ENCODE peak calls at places on chromosome 16, in six cellular contexts. P, A, O, M, S and Y are unnamed samples.

GRCh38 chr16:14650629-14651028 is 17.9 kb downstream of the BFAR start:
- DNase-seq in P (no peak), A (no peak), O (no peak), M (no peak), S (no peak), Y (no peak)

GRCh38 chr16:13110124-13110796 is 208.9 kb downstream of the SHISA9 start:
- DNase-seq in P (no peak), A (peak), O (peak), M (no peak), S (peak), Y (no peak)

GRCh38 chr16:9092963-9093477 is 1.6 kb downstream of the HAPSTR1 start:
- DNase-seq in P (peak), A (no peak), O (no peak), M (no peak), S (no peak), Y (no peak)

GRCh38 chr16:30121741-30122620 is 1.0 kb downstream of the MAPK3 start:
- DNase-seq in P (no peak), A (no peak), O (peak), M (peak), S (no peak), Y (no peak)

GRCh38 chr16:28829747-28830146 is 6.9 kb downstream of the ATXN2L start:
- DNase-seq in P (no peak), A (no peak), O (no peak), M (no peak), S (no peak), Y (no peak)

GRCh38 chr16:12387786-12388185 is 411.3 kb downstream of the SNX29 start:
- DNase-seq in P (no peak), A (no peak), O (no peak), M (no peak), S (no peak), Y (no peak)

GRCh38 chr16:24879684-24880083 is 33.9 kb downstream of the SLC5A11 start:
- DNase-seq in P (no peak), A (no peak), O (no peak), M (no peak), S (no peak), Y (no peak)

GRCh38 chr16:3695610-3696369 is 21.5 kb downstream of the TRAP1 start:
- DNase-seq in P (no peak), A (no peak), O (no peak), M (no peak), S (no peak), Y (peak)

GRCh38 chr16:76535-77272 is 1.3 kb upstream of the MPG start:
- DNase-seq in P (peak), A (peak), O (peak), M (peak), S (peak), Y (peak)

GRCh38 chr16:61929801-61930200 is 106.4 kb downstream of the CDH8 start:
- DNase-seq in P (no peak), A (no peak), O (no peak), M (no peak), S (no peak), Y (no peak)

GRCh38 chr16:22120440-22120839 is 28.1 kb downstream of the VWA3A start:
- DNase-seq in P (no peak), A (no peak), O (no peak), M (no peak), S (no peak), Y (no peak)
- TF ChIP-seq CTCF in P (no peak), A (no peak), O (no peak), M (no peak), S (no peak), Y (no peak)

GRCh38 chr16:89383095-89384003 is 107.0 kb downstream of the ANKRD11 start:
- DNase-seq in P (peak), A (no peak), O (peak), M (peak), S (peak), Y (peak)
- TF ChIP-seq CTCF in P (no peak), A (no peak), O (peak), M (peak), S (no peak), Y (no peak)

DNA sequence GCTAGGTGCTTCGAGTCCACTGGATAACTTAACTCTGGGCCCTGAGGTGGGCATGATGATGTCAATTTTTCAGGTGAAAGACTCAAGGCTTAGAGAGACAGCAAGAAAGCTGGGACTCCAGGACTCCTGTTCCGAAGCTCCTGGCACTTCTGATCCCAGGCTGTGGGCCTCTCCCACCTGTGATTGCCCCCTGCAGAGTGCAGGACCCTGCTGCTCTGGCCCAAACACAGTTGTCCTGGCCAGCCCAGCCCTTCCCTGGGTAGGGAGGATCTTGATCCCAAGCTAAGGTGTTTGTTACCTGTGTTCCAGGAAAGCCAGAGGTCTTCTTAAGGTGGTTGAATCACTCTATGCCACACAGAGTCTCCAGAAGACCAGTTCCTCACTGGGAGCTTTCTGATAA is 3.1 kb downstream of the CHST5 start:
- DNase-seq in P (no peak), A (no peak), O (no peak), M (no peak), S (no peak), Y (no peak)
- TF ChIP-seq CTCF in P (no peak), A (no peak), O (no peak), M (no peak), S (no peak), Y (no peak)

GRCh38 chr16:50635505-50636392 is 45.4 kb downstream of the SNX20 start:
- DNase-seq in P (no peak), A (no peak), O (no peak), M (no peak), S (no peak), Y (no peak)

GRCh38 chr16:50637716-50638602 is 43.2 kb downstream of the SNX20 start:
- DNase-seq in P (no peak), A (no peak), O (no peak), M (no peak), S (no peak), Y (no peak)

GRCh38 chr16:50634947-50635346 is 46.2 kb downstream of the SNX20 start:
- DNase-seq in P (no peak), A (no peak), O (no peak), M (no peak), S (no peak), Y (no peak)

GRCh38 chr16:50638816-50639670 is 42.1 kb downstream of the SNX20 start:
- DNase-seq in P (no peak), A (no peak), O (no peak), M (no peak), S (no peak), Y (no peak)

DNA sequence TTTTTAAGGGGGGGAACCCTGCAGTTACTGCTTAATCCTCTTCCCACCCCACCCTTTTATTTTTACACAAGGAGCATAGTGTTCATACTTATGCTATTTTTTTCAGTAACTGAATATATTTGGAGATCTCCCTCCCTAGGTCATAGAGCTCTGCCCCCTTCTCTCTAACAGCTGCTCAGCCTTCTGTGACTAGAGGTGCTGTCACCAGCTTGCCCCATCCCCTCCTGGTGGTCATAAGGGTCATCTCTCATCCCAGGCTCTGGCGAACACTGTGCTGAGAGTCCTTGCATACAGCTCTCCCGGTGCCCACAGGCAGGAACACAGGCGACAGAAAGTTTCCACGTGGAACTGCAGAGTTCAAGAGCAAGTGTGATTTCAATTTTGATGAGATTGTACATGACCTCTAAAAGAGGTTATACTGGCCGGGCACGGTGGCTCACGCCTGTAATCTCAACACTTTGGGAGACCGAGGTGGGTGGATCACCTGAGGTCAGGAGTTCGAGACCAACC is 44.2 kb downstream of the SNX20 start:
- DNase-seq in P (no peak), A (no peak), O (no peak), M (no peak), S (no peak), Y (no peak)
- TF ChIP-seq CTCF in P (no peak), A (no peak), O (no peak), M (no peak), S (no peak), Y (no peak)

GRCh38 chr16:31351246-31351936 is 3.6 kb upstream of the ITGAX start:
- DNase-seq in P (no peak), A (no peak), O (no peak), M (no peak), S (no peak), Y (no peak)

GRCh38 chr16:31348578-31348977 is 6.4 kb upstream of the ITGAX start:
- DNase-seq in P (no peak), A (no peak), O (no peak), M (no peak), S (no peak), Y (no peak)

GRCh38 chr16:31350275-31351005 is 4.5 kb upstream of the ITGAX start:
- DNase-seq in P (no peak), A (no peak), O (no peak), M (no peak), S (no peak), Y (no peak)

GRCh38 chr16:31344712-31345111 is 10.3 kb upstream of the ITGAX start:
- DNase-seq in P (no peak), A (no peak), O (no peak), M (no peak), S (no peak), Y (no peak)

GRCh38 chr16:31347445-31347844 is 7.5 kb upstream of the ITGAX start:
- DNase-seq in P (no peak), A (no peak), O (no peak), M (no peak), S (no peak), Y (no peak)
- TF ChIP-seq CTCF in P (no peak), A (no peak), O (no peak), M (no peak), S (no peak), Y (no peak)

DNA sequence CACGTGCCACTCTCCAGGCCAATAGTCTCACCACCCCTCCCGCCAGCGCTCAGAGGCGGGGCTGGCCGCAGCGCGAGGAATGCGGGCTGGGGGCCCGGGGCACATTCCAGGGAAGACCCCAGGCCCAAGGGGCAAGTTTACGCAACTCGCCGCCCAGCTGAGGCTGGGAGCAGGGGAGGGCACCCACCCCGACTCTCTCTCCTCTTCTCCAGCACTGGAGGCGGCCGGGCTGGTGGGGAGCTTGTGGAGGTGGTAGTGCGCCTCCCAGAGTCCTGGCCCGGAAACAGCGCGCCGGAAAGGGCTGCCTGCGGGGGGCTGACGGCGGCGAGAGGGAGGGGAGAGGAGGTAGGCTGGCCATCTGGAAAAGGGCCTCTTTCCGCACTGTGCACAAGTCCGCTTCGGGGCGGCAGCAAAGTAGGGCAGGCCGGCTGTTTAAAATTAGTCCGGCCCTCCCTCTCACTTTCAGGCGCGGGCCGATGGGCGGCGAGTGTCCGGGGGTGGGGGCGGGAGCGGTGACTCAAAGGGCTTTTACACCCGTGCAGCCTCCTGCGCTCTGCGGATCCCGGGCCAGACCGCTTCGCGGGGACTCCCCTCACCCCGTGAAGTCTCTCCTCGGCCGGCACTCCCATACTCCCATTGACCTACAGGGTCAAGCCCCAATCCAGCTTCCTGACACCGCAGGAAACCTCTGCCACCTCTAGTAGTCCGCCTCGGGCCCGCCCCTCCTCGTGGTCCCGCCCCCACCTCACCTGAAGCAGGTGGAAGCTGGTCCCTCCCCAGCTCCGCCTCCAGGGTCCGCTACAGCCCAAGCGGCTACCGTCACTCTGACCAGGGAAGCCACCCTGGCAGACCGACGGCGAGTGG is 968 bp downstream of the FHOD1 start:
- DNase-seq in P (peak), A (peak), O (peak), M (peak), S (peak), Y (peak)
- TF ChIP-seq CTCF in P (no peak), A (peak), O (peak), M (peak), S (no peak), Y (no peak)

GRCh38 chr16:85631802-85632393 is 18.8 kb downstream of the GSE1 start:
- DNase-seq in P (no peak), A (no peak), O (no peak), M (no peak), S (no peak), Y (no peak)
- TF ChIP-seq CTCF in P (no peak), A (no peak), O (no peak), M (no peak), S (no peak), Y (peak)